ENCODE peak calls at places on chromosomes 5 and 9, in eight cellular contexts. G is neuronal stem cell, F is ecto neural progenitor cell, R is SW480, C is right atrium auricular region, A is aorta, K is Caki2, E is NCI-H1436. X is an unnamed sample.

GRCh38 chr9:5714501-5715401 is 85.8 kb downstream of the RIC1 start:
- DNase-seq in F (no peak), R (peak), K (peak), C (no peak), G (no peak), E (no peak), A (no peak), X (no peak)

GRCh38 chr9:81599837-81600236 is 89.5 kb downstream of the TLE1 start:
- DNase-seq in F (no peak), K (no peak), G (no peak), A (no peak), C (no peak), R (no peak), E (no peak), X (no peak)

GRCh38 chr5:10527281-10527950 is 36.5 kb upstream of the ANKRD33B start:
- DNase-seq in F (no peak), R (no peak), G (no peak), E (no peak), A (no peak), K (no peak), C (no peak), X (no peak)

GRCh38 chr5:158952951-158953350 is 146.8 kb downstream of the EBF1 start:
- DNase-seq in F (no peak), A (no peak), E (no peak), G (no peak), K (no peak), C (no peak), R (no peak), X (no peak)

GRCh38 chr5:179887095-179887494 is 20.6 kb downstream of the TBC1D9B start:
- DNase-seq in K (no peak), R (no peak), A (no peak), F (no peak), E (no peak), G (no peak), C (no peak), X (peak)

GRCh38 chr9:98327249-98327561 is 71.8 kb upstream of the TBC1D2 start:
- DNase-seq in A (no peak), R (no peak), F (no peak), G (no peak), C (no peak), K (no peak), E (no peak), X (no peak)

GRCh38 chr5:119049824-119050449 is 20.9 kb upstream of the DMXL1 start:
- DNase-seq in E (no peak), F (no peak), G (no peak), K (peak), A (no peak), R (no peak), C (no peak), X (no peak)

GRCh38 chr5:95619096-95619495 is 791 bp upstream of the GPR150 start:
- DNase-seq in K (no peak), C (no peak), G (no peak), F (no peak), R (no peak), A (no peak), E (no peak), X (no peak)

GRCh38 chr5:52989025-52989780 is at the start of gene ITGA2:
- DNase-seq in C (no peak), K (peak), G (peak), E (no peak), F (peak), R (peak), A (peak), X (peak)

GRCh38 chr9:35481347-35481975 is 8.4 kb upstream of the RUSC2 start:
- DNase-seq in G (no peak), C (no peak), F (no peak), A (peak), E (peak), K (peak), R (peak), X (peak)

GRCh38 chr9:130042406-130042930 is 521 bp downstream of the FNBP1 start:
- DNase-seq in R (no peak), F (no peak), G (peak), E (no peak), A (peak), K (no peak), C (no peak), X (peak)

GRCh38 chr9:1639166-1639565 is 376.0 kb upstream of the SMARCA2 start:
- DNase-seq in K (no peak), F (no peak), C (no peak), R (no peak), E (no peak), G (no peak), A (no peak), X (no peak)

GRCh38 chr5:10689391-10690081 is 71.5 kb downstream of the DAP start:
- DNase-seq in E (no peak), A (no peak), R (peak), G (peak), C (no peak), F (peak), K (peak), X (no peak)

GRCh38 chr5:11385251-11385900 is 518.9 kb downstream of the CTNND2 start:
- DNase-seq in A (no peak), E (no peak), G (no peak), K (no peak), C (no peak), R (no peak), F (no peak), X (no peak)

GRCh38 chr5:57940236-57940635 is 457.6 kb upstream of the ACTBL2 start:
- DNase-seq in F (no peak), R (no peak), E (no peak), K (no peak), A (no peak), G (no peak), C (no peak), X (no peak)

GRCh38 chr5:72015103-72015548 is 92.1 kb upstream of the MAP1B start:
- DNase-seq in A (peak), G (no peak), F (no peak), E (peak), K (peak), R (peak), C (peak), X (peak)

GRCh38 chr9:96279927-96280326 is 22.0 kb downstream of the HSD17B3 start:
- DNase-seq in F (no peak), E (no peak), G (no peak), C (no peak), R (no peak), A (no peak), K (no peak), X (no peak)

GRCh38 chr5:149674686-149675085 is 55.4 kb upstream of the PPARGC1B start:
- DNase-seq in A (no peak), C (no peak), G (no peak), F (no peak), E (no peak), K (peak), R (no peak), X (no peak)

GRCh38 chr9:98610711-98611110 is 98.0 kb downstream of the GABBR2 start:
- DNase-seq in R (no peak), E (no peak), F (no peak), A (no peak), C (no peak), K (peak), G (no peak), X (no peak)

GRCh38 chr9:2144619-2145018 is 129.5 kb downstream of the SMARCA2 start:
- DNase-seq in E (no peak), K (no peak), C (no peak), F (no peak), A (no peak), G (no peak), R (no peak), X (no peak)

GRCh38 chr9:27276182-27277030 is 20.5 kb downstream of the EQTN start:
- DNase-seq in G (peak), F (no peak), K (peak), E (peak), A (no peak), C (no peak), R (peak), X (no peak)

GRCh38 chr9:115057559-115057958 is 60.4 kb downstream of the TNC start:
- DNase-seq in R (no peak), K (no peak), A (no peak), C (no peak), E (no peak), F (no peak), G (no peak), X (no peak)

GRCh38 chr9:9747787-9748186 is 865.0 kb downstream of the PTPRD start:
- DNase-seq in C (no peak), G (no peak), R (no peak), F (no peak), E (no peak), K (peak), A (no peak), X (no peak)

GRCh38 chr5:127260686-127261085 is 29.9 kb upstream of the MEGF10 start:
- DNase-seq in K (no peak), F (no peak), C (no peak), R (no peak), G (no peak), A (no peak), E (no peak), X (no peak)

GRCh38 chr5:58925627-58926545 is 343.0 kb downstream of the RAB3C start:
- DNase-seq in A (no peak), R (no peak), C (no peak), E (peak), G (no peak), F (no peak), K (no peak), X (no peak)

GRCh38 chr9:14258840-14259239 is 55.1 kb downstream of the NFIB start:
- DNase-seq in C (no peak), E (no peak), G (no peak), K (no peak), A (no peak), F (no peak), R (no peak), X (no peak)

GRCh38 chr9:29213374-29214161 is 1640.3 kb upstream of the C9orf72 start:
- DNase-seq in K (no peak), F (peak), A (no peak), R (no peak), E (peak), G (peak), C (no peak), X (no peak)

GRCh38 chr5:54927097-54927746 is 58.2 kb downstream of the ESM1 start:
- DNase-seq in F (no peak), G (no peak), E (no peak), K (no peak), C (no peak), A (no peak), R (no peak), X (no peak)

GRCh38 chr9:98007251-98007928 is 24.2 kb downstream of the ANP32B start:
- DNase-seq in C (no peak), R (peak), G (no peak), A (no peak), E (no peak), K (no peak), F (no peak), X (no peak)